ENCODE peak calls at places on chromosomes 3 and 15, in five cellular contexts. K is IMR-90, Z is neuronal stem cell, H is H1, S is mesendoderm. Q is an unnamed sample.

GRCh38 chr3:13655074-13655913 is 106.4 kb downstream of the FBLN2 start:
- DNase-seq in K (peak; percentile 18), Z (peak; percentile 79), H (peak; percentile 89), S (peak; percentile 73), Q (peak; percentile 74)

GRCh38 chr15:38145671-38146111 is 106.9 kb upstream of the SPRED1 start:
- DNase-seq in K (no peak), Z (no peak), H (no peak), S (no peak), Q (no peak)

GRCh38 chr15:68650901-68651709 is 72.3 kb downstream of the CORO2B start:
- DNase-seq in K (no peak), Z (peak; percentile 74), H (peak; percentile 100), S (peak; percentile 92), Q (peak; percentile 95)

GRCh38 chr15:85411992-85412538 is 31.7 kb downstream of the AKAP13 start:
- DNase-seq in K (peak; percentile 75), Z (no peak), H (no peak), S (no peak), Q (no peak)

GRCh38 chr15:56042982-56043980 is 49.9 kb upstream of the NEDD4 start:
- DNase-seq in K (no peak), Z (no peak), H (no peak), S (no peak), Q (no peak)

GRCh38 chr15:44137750-44138149 is 57.3 kb downstream of the FRMD5 start:
- DNase-seq in K (peak; percentile 11), Z (no peak), H (no peak), S (no peak), Q (no peak)

GRCh38 chr15:35583863-35584528 is 38.0 kb upstream of the DPH6 start:
- DNase-seq in K (peak; percentile 36), Z (no peak), H (no peak), S (no peak), Q (no peak)

GRCh38 chr3:16439163-16439847 is 74.2 kb downstream of the RFTN1 start:
- DNase-seq in K (peak; percentile 19), Z (no peak), H (no peak), S (no peak), Q (no peak)

GRCh38 chr3:40427045-40427669 is 30.0 kb upstream of the RPL14 start:
- DNase-seq in K (no peak), Z (no peak), H (no peak), S (peak; percentile 3), Q (peak; percentile 34)

GRCh38 chr3:174376346-174376745 is 482.8 kb upstream of the NAALADL2 start:
- DNase-seq in K (peak; percentile 46), Z (no peak), H (no peak), S (no peak), Q (no peak)

GRCh38 chr3:105394177-105394576 is 27.5 kb downstream of the ALCAM start:
- DNase-seq in K (no peak), Z (no peak), H (no peak), S (peak; percentile 85), Q (peak; percentile 30)

GRCh38 chr15:81049835-81050234 is 49.1 kb downstream of the TLNRD1 start:
- DNase-seq in K (no peak), Z (no peak), H (no peak), S (no peak), Q (no peak)

DNA sequence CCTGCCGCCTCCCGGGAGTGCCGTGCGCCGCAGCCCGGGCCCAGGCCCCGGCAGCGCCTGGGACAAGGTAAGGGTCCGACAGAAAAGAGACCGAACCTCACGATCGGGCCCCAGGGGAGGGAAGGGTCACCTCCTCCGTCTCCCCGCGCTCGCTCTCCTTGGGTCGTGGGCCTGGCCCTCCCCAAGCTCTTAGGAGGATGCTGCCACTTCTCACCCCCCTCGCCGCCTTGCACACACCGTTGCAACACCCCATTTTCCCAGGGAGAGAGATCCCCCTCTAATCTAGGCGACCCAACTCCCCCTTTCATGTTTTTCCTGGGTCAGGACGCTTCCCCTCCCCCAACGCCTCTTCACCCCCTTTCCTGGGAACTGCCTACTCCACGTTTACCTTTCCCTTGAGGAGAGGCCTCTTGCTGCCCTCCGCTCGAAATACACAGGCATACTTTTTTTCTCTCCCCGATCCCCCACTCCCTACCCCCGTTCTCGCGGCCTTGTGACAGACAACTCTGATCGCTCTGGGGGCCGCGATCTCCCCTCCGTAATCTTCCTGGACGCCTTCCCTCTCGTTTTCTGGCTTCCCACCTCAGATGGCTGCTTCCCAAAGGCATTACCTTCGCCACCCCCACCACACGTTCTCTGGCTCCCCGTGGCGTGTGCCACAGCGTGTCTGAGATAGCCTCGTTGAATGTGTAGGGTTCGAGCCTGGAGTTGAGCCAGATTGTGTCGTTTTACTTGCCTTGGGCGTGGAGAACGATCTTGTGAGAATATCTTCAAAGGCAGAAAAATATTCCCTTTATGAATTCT is 698 bp downstream of the SETD5 start:
- DNase-seq in K (peak; percentile 29), Z (peak; percentile 38), H (peak; percentile 65), S (peak; percentile 82), Q (peak; percentile 34)
- H3K23ac ChIP-seq in K (peak overlapping the region; percentile 96), Z (peak overlapping the region; percentile 94), H (no peak overlapping the region), S (peak overlapping the region; percentile 91), Q (peak overlapping the region; percentile 96)

DNA sequence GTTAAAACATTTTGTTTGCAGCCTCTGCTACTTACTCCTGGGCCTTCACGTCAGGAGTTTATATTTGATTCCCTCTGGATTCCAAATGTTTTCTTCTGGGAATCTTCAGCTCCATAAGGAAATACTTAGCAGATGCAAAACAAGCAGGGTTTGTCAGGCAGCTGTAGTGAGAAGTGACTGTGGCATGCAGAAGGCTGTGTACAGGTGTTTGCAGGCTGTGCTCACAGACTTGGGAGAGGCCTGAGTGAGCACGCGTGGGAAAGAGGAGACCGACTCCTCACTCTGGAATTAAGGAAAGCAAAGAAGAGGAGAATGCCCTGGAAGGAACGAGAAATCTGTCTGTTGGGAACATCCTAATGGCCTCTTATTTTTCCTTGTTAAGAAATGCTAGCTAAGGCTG is 82.4 kb downstream of the TGFBR2 start:
- DNase-seq in K (peak; percentile 75), Z (no peak), H (no peak), S (no peak), Q (no peak)
- H3K9ac ChIP-seq in K (no peak overlapping the region), Z (no peak overlapping the region), H (no peak overlapping the region), S (no peak overlapping the region), Q (no peak overlapping the region)

DNA sequence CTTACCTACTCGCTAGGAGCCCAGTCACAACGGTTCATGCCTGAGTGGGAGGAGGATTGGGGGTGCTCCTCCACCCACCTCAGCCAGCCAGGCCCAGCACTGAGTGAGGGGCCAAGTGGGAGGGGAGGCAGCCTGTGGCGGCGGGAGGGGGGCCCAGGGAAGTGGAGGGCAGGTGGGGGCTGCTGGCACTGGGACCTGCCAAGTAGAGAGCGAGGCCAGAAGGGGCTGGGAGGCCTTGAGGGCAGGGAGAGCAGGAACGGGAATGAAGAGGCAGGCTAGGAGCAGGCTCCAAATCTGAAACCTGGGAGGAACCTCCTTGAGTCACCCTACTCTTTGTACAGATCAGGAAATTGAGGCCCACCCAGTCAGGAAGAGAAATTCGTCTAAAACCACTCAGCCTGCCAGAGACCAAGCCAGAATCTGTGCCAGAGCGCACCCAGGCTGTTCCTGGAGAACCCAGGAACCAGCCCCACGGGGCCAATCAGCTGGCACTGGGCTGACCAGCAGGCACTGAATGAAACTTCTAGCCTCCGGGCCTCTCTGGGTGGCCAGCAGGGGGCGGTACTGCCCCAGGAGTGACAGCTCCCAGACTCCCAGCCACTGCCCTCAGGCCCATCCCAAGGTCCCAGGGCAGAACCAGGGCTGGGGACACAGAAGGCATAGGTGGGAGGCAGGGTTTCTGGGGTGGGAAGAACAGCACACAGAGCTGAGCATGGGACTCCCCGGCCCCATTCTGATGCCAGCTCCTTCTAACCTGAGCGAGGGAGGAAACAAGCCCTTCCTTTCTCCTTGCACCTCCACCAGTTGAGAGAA is 14.8 kb upstream of the CYP11A1 start:
- DNase-seq in K (peak; percentile 75), Z (peak; percentile 85), H (peak; percentile 96), S (peak; percentile 88), Q (peak; percentile 93)
- H3K79me1 ChIP-seq in K (no peaks in the 10 kb centered on the region), Z (no peaks in the 10 kb centered on the region), H (no peaks in the 10 kb centered on the region), S (no peaks in the 10 kb centered on the region), Q (no peaks in the 10 kb centered on the region)

DNA sequence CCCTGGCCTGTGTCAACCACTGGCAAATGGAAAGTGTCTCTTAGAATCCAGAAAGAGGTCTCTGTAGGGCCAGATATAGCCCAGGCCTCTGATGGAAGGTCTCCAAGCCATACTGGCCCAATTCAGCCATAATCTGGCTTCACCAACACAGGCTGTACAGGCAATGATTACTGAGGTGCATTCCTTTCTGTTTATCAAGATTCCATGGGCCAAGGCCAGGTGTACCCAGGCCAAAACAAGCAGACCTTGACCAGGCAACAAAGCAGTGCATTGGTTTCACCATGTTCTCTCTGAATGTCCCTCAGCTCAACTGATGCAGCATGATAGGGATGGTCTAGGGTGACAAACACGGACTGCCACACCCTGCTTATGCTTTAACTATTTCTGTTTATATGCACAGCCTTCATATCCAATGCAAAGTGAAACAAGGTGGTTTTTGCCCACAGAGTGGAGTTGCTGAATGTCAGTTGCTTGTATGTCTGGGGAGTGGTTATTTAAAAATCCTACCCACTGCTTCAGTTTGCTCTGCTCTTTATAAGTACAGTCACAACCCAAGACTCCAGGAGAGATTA is 25.2 kb downstream of the CCNL1 start:
- DNase-seq in K (no peak), Z (no peak), H (no peak), S (no peak), Q (no peak)
- H3K23ac ChIP-seq in K (peak overlapping the region; percentile 64), Z (no peak overlapping the region), H (no peak overlapping the region), S (no peak overlapping the region), Q (no peak overlapping the region)

GRCh38 chr3:128881576-128881975 is 2.2 kb downstream of the ACAD9 start:
- DNase-seq in K (no peak), Z (no peak), H (no peak), S (no peak), Q (no peak)
- H3K9ac ChIP-seq in K (no peak overlapping the region), Z (peak overlapping the region; percentile 39), H (no peak overlapping the region), S (no peak overlapping the region), Q (no peak overlapping the region)

GRCh38 chr3:5021571-5022092 is 42.4 kb downstream of the BHLHE40 start:
- DNase-seq in K (peak; percentile 83), Z (no peak), H (no peak), S (no peak), Q (no peak)
- H3K79me1 ChIP-seq in K (no peaks in the 10 kb centered on the region), Z (no peaks in the 10 kb centered on the region), H (no peaks in the 10 kb centered on the region), S (no peaks in the 10 kb centered on the region), Q (no peaks in the 10 kb centered on the region)

GRCh38 chr3:37934631-37935289 is 55.8 kb upstream of the VILL start:
- DNase-seq in K (no peak), Z (no peak), H (no peak), S (no peak), Q (no peak)
- H3K23ac ChIP-seq in K (peak overlapping the region; percentile 28), Z (no peak overlapping the region), H (no peak overlapping the region), S (no peak overlapping the region), Q (no peak overlapping the region)

GRCh38 chr3:4819294-4819693 is 159.9 kb upstream of the BHLHE40 start:
- DNase-seq in K (no peak), Z (no peak), H (no peak), S (peak; percentile 38), Q (no peak)

GRCh38 chr3:4820296-4821121 is 158.7 kb upstream of the BHLHE40 start:
- DNase-seq in K (no peak), Z (no peak), H (no peak), S (no peak), Q (no peak)

GRCh38 chr3:4821331-4821730 is 157.9 kb upstream of the BHLHE40 start:
- DNase-seq in K (no peak), Z (no peak), H (no peak), S (peak; percentile 55), Q (no peak)

GRCh38 chr3:4818164-4818563 is 161.1 kb upstream of the BHLHE40 start:
- DNase-seq in K (no peak), Z (no peak), H (no peak), S (no peak), Q (no peak)

GRCh38 chr3:4819761-4820160 is 159.5 kb upstream of the BHLHE40 start:
- DNase-seq in K (no peak), Z (no peak), H (no peak), S (peak; percentile 80), Q (no peak)
- H3K9ac ChIP-seq in K (no peak overlapping the region), Z (no peak overlapping the region), H (no peak overlapping the region), S (no peak overlapping the region), Q (no peak overlapping the region)

GRCh38 chr3:122103821-122104514 is 48.8 kb downstream of the CD86 start:
- DNase-seq in K (no peak), Z (no peak), H (no peak), S (no peak), Q (no peak)
- H3K79me1 ChIP-seq in K (no peaks in the 10 kb centered on the region), Z (no peaks in the 10 kb centered on the region), H (no peaks in the 10 kb centered on the region), S (no peaks in the 10 kb centered on the region), Q (no peaks in the 10 kb centered on the region)